ENCODE peak calls at places on chromosomes 2 and 18, in seven cellular contexts. Y is GM04503; G is RCC 7860; T is IMR-90; W is hippocampal formation; H is progenitor cell of endocrine pancreas; A is activated T-cell treated with anti-CD3 and anti-CD28 coated beads, Interleukin-2, amount 50 U/mL, for 72 hours. C is an unnamed sample.

GRCh38 chr2:154449951-154450658 is 248.4 kb upstream of the KCNJ3 start:
- DNase-seq in Y (no peak), T (no peak), G (no peak), W (no peak), H (no peak), A (no peak), C (no peak)

GRCh38 chr2:15177103-15177502 is 384.0 kb downstream of the NBAS start:
- DNase-seq in H (no peak), T (peak), W (peak), G (peak), Y (no peak), A (peak), C (peak)

GRCh38 chr2:33034784-33035183 is 88.0 kb downstream of the LTBP1 start:
- DNase-seq in A (no peak), Y (no peak), T (no peak), W (peak), G (no peak), H (no peak), C (no peak)

GRCh38 chr2:237669628-237670351 is 42.4 kb downstream of the LRRFIP1 start:
- DNase-seq in W (no peak), H (no peak), A (no peak), G (peak), T (peak), Y (peak), C (peak)

GRCh38 chr2:170711774-170712652 is 3.1 kb upstream of the SP5 start:
- DNase-seq in H (no peak), W (no peak), T (no peak), Y (no peak), A (peak), G (no peak), C (no peak)

GRCh38 chr18:56034954-56035353 is 447.0 kb upstream of the TCF4 start:
- DNase-seq in W (no peak), A (no peak), T (no peak), G (no peak), Y (no peak), H (no peak), C (no peak)

GRCh38 chr2:239444626-239445625 is 44.1 kb upstream of the HDAC4 start:
- DNase-seq in A (no peak), G (no peak), H (no peak), W (peak), T (no peak), Y (peak), C (peak)

GRCh38 chr2:43268066-43268971 is 41.9 kb upstream of the ZFP36L2 start:
- DNase-seq in A (no peak), H (no peak), T (no peak), Y (no peak), G (no peak), W (no peak), C (no peak)

GRCh38 chr2:183927367-183928355 is 670.7 kb upstream of the ZNF804A start:
- DNase-seq in G (peak), A (no peak), Y (no peak), W (no peak), H (no peak), T (peak), C (peak)

GRCh38 chr18:76421291-76422078 is 73.6 kb downstream of the ZNF516 start:
- DNase-seq in W (no peak), H (no peak), T (no peak), G (no peak), A (no peak), Y (no peak), C (no peak)

GRCh38 chr2:235468978-235469694 is 24.7 kb upstream of the AGAP1 start:
- DNase-seq in G (peak), H (no peak), Y (peak), T (peak), A (no peak), W (peak), C (peak)

GRCh38 chr18:79548077-79548450 is 131.5 kb upstream of the CTDP1 start:
- DNase-seq in W (no peak), G (no peak), Y (no peak), A (no peak), H (no peak), T (no peak), C (no peak)

GRCh38 chr18:73842795-73843394 is 304.7 kb downstream of the FBXO15 start:
- DNase-seq in H (peak), Y (no peak), T (peak), A (peak), G (no peak), W (peak), C (no peak)

GRCh38 chr18:3284501-3284900 is 22.6 kb downstream of the MYL12B start:
- DNase-seq in Y (no peak), W (no peak), G (no peak), T (no peak), A (no peak), H (no peak), C (no peak)

GRCh38 chr2:28252308-28252707 is 140.3 kb upstream of the FOSL2 start:
- DNase-seq in G (no peak), W (no peak), T (no peak), A (peak), H (no peak), Y (no peak), C (no peak)

GRCh38 chr2:165238295-165238694 is 919 bp upstream of the SCN2A start:
- DNase-seq in W (no peak), G (no peak), Y (no peak), A (no peak), H (no peak), T (peak), C (no peak)

GRCh38 chr18:22977847-22978701 is 44.9 kb downstream of the RBBP8 start:
- DNase-seq in H (no peak), G (peak), A (peak), T (peak), W (no peak), Y (peak), C (peak)

GRCh38 chr18:69580107-69580506 is 179.4 kb downstream of the DOK6 start:
- DNase-seq in H (no peak), A (no peak), G (no peak), Y (peak), T (peak), W (peak), C (peak)

GRCh38 chr2:158782616-158783015 is 12.5 kb upstream of the DAPL1 start:
- DNase-seq in A (no peak), H (no peak), W (no peak), Y (no peak), T (no peak), G (peak), C (no peak)

GRCh38 chr2:157938556-157938955 is 62.4 kb upstream of the ACVR1 start:
- DNase-seq in G (no peak), Y (no peak), H (no peak), T (no peak), W (no peak), A (no peak), C (no peak)

GRCh38 chr2:69916151-69916550 is 1.2 kb downstream of the MXD1 start:
- DNase-seq in G (no peak), A (no peak), Y (no peak), T (peak), H (no peak), W (no peak), C (no peak)

GRCh38 chr2:235740821-235741220 is 247.0 kb downstream of the AGAP1 start:
- DNase-seq in Y (no peak), W (no peak), H (no peak), A (no peak), G (no peak), T (no peak), C (peak)

GRCh38 chr2:50347355-50348044 is 684.4 kb downstream of the NRXN1 start:
- DNase-seq in G (no peak), A (no peak), T (no peak), W (no peak), Y (no peak), H (peak), C (no peak)

GRCh38 chr18:8860845-8861642 is 155.7 kb downstream of the MTCL1 start:
- DNase-seq in H (no peak), Y (no peak), G (no peak), A (no peak), T (no peak), W (no peak), C (no peak)

GRCh38 chr2:33321236-33321731 is 155.2 kb upstream of the RASGRP3 start:
- DNase-seq in G (peak), T (peak), W (no peak), A (peak), Y (peak), H (no peak), C (peak)

GRCh38 chr2:38947241-38948239 is 57.9 kb downstream of the ARHGEF33 start:
- DNase-seq in A (peak), T (peak), Y (no peak), G (peak), W (peak), H (peak), C (peak)

GRCh38 chr18:56139792-56140254 is 498.6 kb downstream of the TXNL1 start:
- DNase-seq in H (no peak), W (no peak), G (peak), Y (no peak), T (peak), A (no peak), C (no peak)

GRCh38 chr2:219171231-219171651 is 1.4 kb upstream of the SLC23A3 start:
- DNase-seq in Y (peak), A (peak), G (peak), H (no peak), T (peak), W (peak), C (peak)

GRCh38 chr2:198517961-198518360 is 713.6 kb downstream of the PLCL1 start:
- DNase-seq in Y (no peak), T (no peak), W (no peak), H (no peak), A (no peak), G (no peak), C (no peak)

C was measured in A172.